ENCODE peak calls at places on chromosomes 11 and 22, in five cellular contexts. J is AG10803, Q is breast epithelium, W is fibroblast of lung, H is lower leg skin. K is an unnamed sample.

GRCh38 chr11:120431633-120432032 is 79.9 kb upstream of the GRIK4 start:
- DNase-seq in Q (no peak), H (no peak), J (peak), W (peak), K (no peak)

GRCh38 chr11:449889-450808 is at the start of gene PTDSS2:
- DNase-seq in J (peak), Q (peak), W (peak), H (peak), K (no peak)

GRCh38 chr22:20750461-20751184 is 23.3 kb upstream of the SERPIND1 start:
- DNase-seq in H (peak), J (peak), W (peak), Q (peak), K (no peak)

GRCh38 chr11:2590951-2591754 is 108.6 kb downstream of the KCNQ1OT1 start:
- DNase-seq in W (no peak), J (no peak), H (no peak), Q (peak), K (peak)

GRCh38 chr11:126829716-126830115 is 170.9 kb downstream of the KIRREL3 start:
- DNase-seq in H (no peak), J (peak), Q (no peak), W (peak), K (no peak)

GRCh38 chr11:9982796-9983579 is 311.0 kb downstream of the SBF2 start:
- DNase-seq in W (peak), H (no peak), J (no peak), Q (no peak), K (no peak)

GRCh38 chr11:99494065-99494464 is 473.3 kb downstream of the CNTN5 start:
- DNase-seq in Q (no peak), J (no peak), H (no peak), W (no peak), K (no peak)

GRCh38 chr11:27699926-27700350 is 317 bp downstream of the BDNF start:
- DNase-seq in J (no peak), Q (no peak), H (peak), W (no peak), K (no peak)

GRCh38 chr11:88552377-88553029 is 215.0 kb upstream of the CTSC start:
- DNase-seq in J (peak), W (peak), Q (no peak), H (peak), K (no peak)

GRCh38 chr11:1571760-1572199 is 291 bp downstream of the DUSP8 start:
- DNase-seq in Q (no peak), J (no peak), H (no peak), W (no peak), K (no peak)
- H3K4me3 ChIP-seq in Q (peak), J (no peak), H (no peak), W (no peak), K (peak)

GRCh38 chr11:14334893-14335292 is 24.1 kb downstream of the RRAS2 start:
- DNase-seq in Q (no peak), W (no peak), J (no peak), H (no peak), K (no peak)
- H3K4me3 ChIP-seq in Q (no peak), W (no peak), J (no peak), H (no peak), K (no peak)

GRCh38 chr11:66386171-66387069 is 14.9 kb upstream of the SLC29A2 start:
- DNase-seq in J (peak), Q (peak), H (peak), W (peak), K (no peak)
- H3K4me3 ChIP-seq in J (peak), Q (peak), H (no peak), W (peak), K (peak)

DNA sequence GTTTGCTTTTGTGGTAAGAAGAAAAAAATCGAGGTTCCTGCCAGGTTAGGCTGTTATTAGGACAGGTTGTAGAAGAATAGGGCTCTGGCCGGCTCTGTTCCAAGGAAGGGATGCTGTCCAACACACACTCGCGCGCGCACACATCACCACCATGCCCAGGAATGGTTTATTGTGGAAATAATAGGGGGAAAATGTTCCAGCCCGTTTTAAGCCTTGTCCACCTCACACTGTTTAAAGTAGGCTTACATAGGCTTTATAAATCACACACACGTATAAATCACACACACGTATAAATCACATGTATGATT is 1.2 kb upstream of the ARHGAP20 start:
- DNase-seq in Q (no peak), J (no peak), H (no peak), W (no peak), K (no peak)
- H3K4me3 ChIP-seq in Q (peak), J (no peak), H (no peak), W (peak), K (peak)

DNA sequence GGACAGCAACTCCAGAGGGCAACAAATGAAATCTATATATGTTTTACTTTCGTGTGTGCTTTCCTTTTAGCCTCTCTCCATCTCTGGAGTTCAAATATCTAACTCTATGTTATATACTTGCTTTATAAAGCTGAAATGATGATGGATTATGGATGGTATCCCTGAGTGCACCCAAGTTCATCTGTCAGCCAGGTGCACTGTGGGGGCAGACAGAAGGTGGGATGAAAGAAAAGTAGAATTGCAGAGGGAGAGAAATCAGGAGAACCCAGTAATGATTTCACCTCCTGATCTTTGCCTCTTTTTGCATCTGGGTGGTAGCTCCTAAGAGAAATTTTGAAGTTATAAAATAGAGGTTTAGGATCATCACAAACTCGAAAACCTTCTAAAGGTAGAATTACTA is 2.4 kb downstream of the MUC15 start:
- DNase-seq in H (no peak), W (no peak), J (no peak), Q (no peak), K (no peak)
- H3K4me3 ChIP-seq in H (no peak), W (no peak), J (no peak), Q (no peak), K (no peak)

DNA sequence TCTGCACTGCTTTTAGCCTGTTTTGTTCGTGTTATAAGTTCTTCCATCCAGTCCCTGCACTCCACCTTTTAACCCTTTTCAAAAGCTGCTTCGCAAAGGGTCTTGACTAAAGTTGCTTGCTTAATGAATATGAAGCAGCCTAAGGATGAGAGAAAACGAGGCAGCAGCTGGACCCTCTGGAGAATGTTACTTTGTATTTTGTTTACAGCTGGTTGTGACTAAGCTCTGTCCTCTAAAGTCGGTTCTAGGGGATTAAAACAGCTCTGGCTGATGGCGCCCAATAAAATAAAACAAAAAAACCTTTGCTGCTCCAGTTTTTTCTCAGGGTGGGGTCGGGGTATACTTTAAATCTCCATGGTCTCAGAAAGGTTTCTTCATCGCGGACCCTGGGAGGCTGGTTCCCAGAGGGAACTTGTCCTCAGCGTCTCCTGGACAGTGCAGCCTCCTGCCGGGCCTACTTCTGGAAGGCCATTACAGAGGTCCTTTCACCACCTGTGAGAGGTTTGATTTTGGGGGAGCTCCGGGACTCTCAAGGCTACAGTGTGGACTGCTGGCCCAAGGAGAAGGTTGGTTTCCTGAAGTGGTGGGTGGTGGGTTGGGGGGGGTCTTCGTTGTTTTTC is 836 bp upstream of the RBM4 start:
- DNase-seq in J (no peak), Q (no peak), H (no peak), W (no peak), K (no peak)
- H3K4me3 ChIP-seq in J (peak), Q (peak), H (no peak), W (peak), K (peak)

K was measured in vagina.